ENCODE peak calls at places on chromosomes 16 and 17, in ten cellular contexts. P is kidney epithelial cell, X is uterus, F is pancreas, V is tibial nerve, T is sigmoid colon, B is breast epithelium, U is foreskin keratinocyte, E is psoas muscle, J is type B pancreatic cell. D is an unnamed sample.

GRCh38 chr16:82660078-82660645 is 33.4 kb downstream of the CDH13 start:
- DNase-seq in P (no peak), X (no peak), F (no peak), V (no peak), T (no peak), B (no peak), U (peak), E (peak), J (no peak), D (no peak)

GRCh38 chr17:67055041-67055443 is 10.7 kb downstream of the CACNG1 start:
- DNase-seq in P (no peak), X (no peak), F (no peak), V (no peak), T (no peak), B (peak), U (no peak), E (no peak), J (peak), D (no peak)

GRCh38 chr17:77322284-77322533 is 181.4 kb downstream of the SEC14L1 start:
- DNase-seq in P (no peak), X (no peak), F (no peak), V (no peak), T (no peak), B (no peak), U (no peak), E (no peak), J (no peak), D (no peak)

GRCh38 chr17:70138309-70138865 is 30.9 kb upstream of the KCNJ2 start:
- DNase-seq in P (peak), X (no peak), F (no peak), V (peak), T (no peak), B (no peak), U (no peak), E (no peak), J (no peak), D (no peak)

GRCh38 chr16:67248401-67249177 is at the start of gene SLC9A5:
- DNase-seq in P (no peak), X (peak), F (peak), V (no peak), T (peak), B (no peak), U (no peak), E (peak), J (no peak), D (no peak)

GRCh38 chr17:67218385-67218950 is 26.5 kb downstream of the HELZ start:
- DNase-seq in P (peak), X (no peak), F (no peak), V (no peak), T (no peak), B (no peak), U (peak), E (no peak), J (no peak), D (no peak)

GRCh38 chr16:67803894-67804293 is 2.5 kb downstream of the RANBP10 start:
- DNase-seq in P (no peak), X (no peak), F (no peak), V (no peak), T (no peak), B (no peak), U (no peak), E (no peak), J (no peak), D (no peak)

GRCh38 chr16:89764711-89765201 is 43.4 kb downstream of the ZNF276 start:
- DNase-seq in P (no peak), X (no peak), F (no peak), V (peak), T (no peak), B (peak), U (no peak), E (no peak), J (no peak), D (no peak)

GRCh38 chr17:63476494-63476856 is 386 bp upstream of the ACE start:
- DNase-seq in P (no peak), X (no peak), F (peak), V (no peak), T (no peak), B (no peak), U (no peak), E (no peak), J (no peak), D (no peak)

GRCh38 chr17:50110591-50111349 is 15.6 kb downstream of the PDK2 start:
- DNase-seq in P (no peak), X (no peak), F (peak), V (no peak), T (no peak), B (no peak), U (no peak), E (peak), J (no peak), D (no peak)

GRCh38 chr17:1005361-1005946 is 8.5 kb downstream of the TIMM22 start:
- DNase-seq in P (no peak), X (peak), F (peak), V (no peak), T (peak), B (peak), U (no peak), E (peak), J (no peak), D (no peak)

GRCh38 chr16:58636474-58636873 is 6.8 kb upstream of the CNOT1 start:
- DNase-seq in P (no peak), X (no peak), F (no peak), V (no peak), T (no peak), B (no peak), U (no peak), E (no peak), J (no peak), D (no peak)

GRCh38 chr16:58639836-58640235 is 10.2 kb upstream of the CNOT1 start:
- DNase-seq in P (no peak), X (no peak), F (no peak), V (no peak), T (no peak), B (no peak), U (no peak), E (no peak), J (no peak), D (no peak)

GRCh38 chr16:58639230-58639629 is 9.6 kb upstream of the CNOT1 start:
- DNase-seq in P (no peak), X (no peak), F (no peak), V (no peak), T (no peak), B (no peak), U (no peak), E (no peak), J (no peak), D (no peak)

GRCh38 chr16:58640949-58641348 is 11.3 kb upstream of the CNOT1 start:
- DNase-seq in P (no peak), X (no peak), F (no peak), V (no peak), T (no peak), B (no peak), U (no peak), E (no peak), J (no peak), D (no peak)

DNA sequence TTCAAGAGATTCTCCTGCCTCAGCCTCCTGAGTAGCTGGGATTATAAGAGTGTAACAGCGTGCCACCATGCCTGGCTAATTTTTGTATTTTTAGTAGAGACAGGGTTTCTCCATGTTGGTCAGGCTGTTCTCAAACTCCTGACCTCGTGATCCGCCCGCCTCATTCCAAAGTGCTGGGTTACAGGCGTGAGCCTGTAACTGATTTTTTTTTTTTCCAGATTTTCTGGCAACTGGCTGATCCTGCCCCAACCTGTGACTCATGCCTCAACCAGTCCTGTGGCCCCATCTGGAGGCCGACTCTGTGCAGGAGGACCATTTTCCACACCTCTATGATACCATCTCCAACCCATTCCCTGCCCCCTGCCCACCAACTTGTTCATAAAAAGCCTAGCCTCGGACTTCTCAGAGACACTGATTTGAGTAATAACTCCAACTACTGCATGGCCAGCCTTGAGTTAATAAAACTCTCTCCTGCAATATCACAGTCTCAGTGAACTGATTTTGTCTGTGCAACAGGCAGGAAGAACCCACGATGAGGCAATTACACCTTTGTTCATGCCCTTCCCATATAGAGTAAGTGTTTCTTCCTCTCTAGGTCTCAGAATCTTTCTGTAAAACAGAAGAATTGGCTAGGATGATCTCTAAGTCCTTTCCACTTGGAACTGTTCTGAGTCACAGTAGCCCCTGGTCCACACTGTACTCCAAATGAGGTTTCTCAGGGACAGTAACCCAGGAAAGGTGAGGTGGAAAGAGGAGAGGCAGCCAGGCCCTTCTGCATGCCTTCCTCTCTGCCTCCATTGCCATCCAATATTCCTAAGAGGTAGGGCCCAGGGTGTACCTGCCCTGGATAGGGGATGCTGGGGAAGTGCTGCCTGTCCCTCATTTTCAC is 8.8 kb upstream of the CNOT1 start:
- DNase-seq in P (peak), X (peak), F (peak), V (peak), T (no peak), B (peak), U (peak), E (peak), J (no peak), D (peak)
- TF ChIP-seq CTCF in P (peak), X (peak), F (no peak), V (no peak), T (no peak), B (no peak), U (peak), E (no peak), J (no peak), D (peak)

GRCh38 chr16:78461087-78461486 is 361.6 kb downstream of the WWOX start:
- DNase-seq in P (no peak), X (no peak), F (no peak), V (no peak), T (no peak), B (no peak), U (no peak), E (no peak), J (no peak), D (no peak)

GRCh38 chr16:78460428-78460827 is 361.0 kb downstream of the WWOX start:
- DNase-seq in P (no peak), X (no peak), F (no peak), V (no peak), T (no peak), B (no peak), U (no peak), E (no peak), J (no peak), D (no peak)

GRCh38 chr16:78461496-78461938 is 362.1 kb downstream of the WWOX start:
- DNase-seq in P (peak), X (no peak), F (no peak), V (no peak), T (no peak), B (no peak), U (no peak), E (no peak), J (no peak), D (no peak)

GRCh38 chr16:78455861-78456260 is 356.4 kb downstream of the WWOX start:
- DNase-seq in P (no peak), X (no peak), F (no peak), V (no peak), T (no peak), B (no peak), U (no peak), E (no peak), J (no peak), D (no peak)

DNA sequence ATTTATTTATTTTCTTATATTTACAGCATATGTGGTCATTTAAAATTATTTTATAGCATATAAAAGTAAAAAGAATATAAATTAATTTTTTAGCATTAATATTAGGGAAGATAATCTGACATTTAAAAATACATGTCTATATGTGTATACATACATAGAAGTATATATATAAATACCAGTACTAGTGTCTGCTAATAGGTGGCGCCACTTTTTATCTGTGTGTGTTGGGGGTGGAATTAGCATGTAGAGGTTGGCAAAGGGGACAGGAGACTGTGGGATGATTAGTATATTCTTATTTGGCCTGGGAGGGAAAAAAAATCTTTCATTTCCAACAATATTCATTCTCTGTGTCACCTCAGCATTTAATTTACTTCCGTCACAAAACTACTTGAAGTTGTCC is 359.1 kb downstream of the WWOX start:
- DNase-seq in P (no peak), X (no peak), F (no peak), V (no peak), T (no peak), B (no peak), U (no peak), E (no peak), J (no peak), D (no peak)
- TF ChIP-seq CTCF in P (no peak), X (no peak), F (no peak), V (no peak), T (no peak), B (no peak), U (peak), E (no peak), J (peak), D (no peak)

GRCh38 chr17:56880133-56880532 is 33.7 kb downstream of the TRIM25 start:
- DNase-seq in P (no peak), X (no peak), F (no peak), V (no peak), T (no peak), B (no peak), U (no peak), E (no peak), J (no peak), D (no peak)

GRCh38 chr17:56880571-56880970 is 33.3 kb downstream of the TRIM25 start:
- DNase-seq in P (no peak), X (no peak), F (no peak), V (no peak), T (no peak), B (no peak), U (no peak), E (no peak), J (no peak), D (no peak)

GRCh38 chr17:56881685-56882295 is 32.1 kb downstream of the TRIM25 start:
- DNase-seq in P (no peak), X (no peak), F (no peak), V (no peak), T (no peak), B (no peak), U (no peak), E (no peak), J (no peak), D (no peak)

GRCh38 chr17:56876766-56877179 is 37.1 kb downstream of the TRIM25 start:
- DNase-seq in P (no peak), X (no peak), F (no peak), V (no peak), T (no peak), B (no peak), U (no peak), E (no peak), J (no peak), D (no peak)

DNA sequence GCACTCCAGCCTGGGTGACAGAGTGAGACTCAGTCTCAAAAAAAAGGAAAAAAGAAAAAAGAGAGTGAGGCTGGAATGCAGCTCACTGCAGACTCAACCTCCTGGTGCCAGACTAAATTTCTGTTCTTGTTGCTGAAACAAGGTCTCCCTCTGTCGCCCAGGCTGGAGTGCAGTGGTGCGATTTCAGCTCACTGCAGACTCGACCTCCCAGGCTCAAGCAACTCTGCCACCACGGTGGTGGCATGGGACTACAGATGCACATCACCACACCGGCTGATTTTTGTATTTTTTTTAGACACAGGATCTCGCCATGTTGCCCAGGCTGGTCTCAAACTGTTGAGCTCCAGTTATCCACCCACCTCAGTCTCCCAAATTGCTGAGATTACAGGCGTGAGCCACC is 34.6 kb downstream of the TRIM25 start:
- DNase-seq in P (no peak), X (no peak), F (no peak), V (no peak), T (no peak), B (no peak), U (no peak), E (no peak), J (no peak), D (no peak)
- TF ChIP-seq CTCF in P (no peak), X (no peak), F (no peak), V (no peak), T (no peak), B (no peak), U (no peak), E (no peak), J (no peak), D (no peak)

GRCh38 chr16:21599158-21599993 is at the start of gene METTL9:
- DNase-seq in P (peak), X (peak), F (peak), V (peak), T (peak), B (peak), U (peak), E (peak), J (peak), D (peak)
- TF ChIP-seq CTCF in P (no peak), X (no peak), F (no peak), V (peak), T (no peak), B (no peak), U (no peak), E (no peak), J (peak), D (no peak)

DNA sequence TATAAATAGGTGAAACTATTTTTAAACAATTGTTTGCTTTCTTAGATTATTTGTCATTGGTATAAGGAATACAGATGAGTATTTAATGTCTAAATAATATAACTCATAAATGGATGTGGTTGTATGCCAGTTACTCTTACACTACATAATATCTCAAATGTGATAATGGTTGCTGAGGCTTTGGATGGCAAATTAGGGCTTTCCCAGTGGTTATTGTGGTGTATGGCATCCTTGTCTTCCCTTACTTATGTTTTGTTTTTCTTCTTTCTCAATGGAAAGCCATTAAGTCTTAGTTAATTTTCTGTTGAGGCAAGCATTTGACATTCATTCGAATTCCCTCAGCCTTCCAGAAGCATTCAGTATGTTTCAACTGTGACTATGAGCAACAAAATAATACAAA is 10.5 kb downstream of the OMG start:
- DNase-seq in P (no peak), X (no peak), F (no peak), V (no peak), T (no peak), B (no peak), U (no peak), E (no peak), J (no peak), D (no peak)
- TF ChIP-seq CTCF in P (no peak), X (no peak), F (no peak), V (no peak), T (no peak), B (no peak), U (no peak), E (no peak), J (peak), D (no peak)

GRCh38 chr17:11296994-11297393 is 56.0 kb downstream of the SHISA6 start:
- DNase-seq in P (no peak), X (no peak), F (no peak), V (no peak), T (no peak), B (no peak), U (no peak), E (no peak), J (no peak), D (no peak)
- TF ChIP-seq CTCF in P (peak), X (no peak), F (peak), V (peak), T (no peak), B (no peak), U (peak), E (no peak), J (peak), D (no peak)

D was measured in RWPE1.